ENCODE peak calls at places on chromosomes 5 and 9, in seven cellular contexts. S is T-helper 9 cell; T is germinal center; H is activated CD8-positive, alpha-beta memory T cell treated with anti-CD3 and anti-CD28 coated beads for 1 hour; Q is BE2C; D is SW480; R is ELR. A is an unnamed sample.
A peak's percentile ranks its signal among the peaks of the same experiment; 100 is the strongest.

GRCh38 chr5:998975-999501 is 9.6 kb upstream of the NKD2 start:
- DNase-seq in S (no peak), T (no peak), H (no peak), Q (no peak), D (no peak), R (no peak), A (no peak)

GRCh38 chr9:114151426-114151956 is 3.8 kb upstream of the COL27A1 start:
- DNase-seq in S (no peak), T (no peak), H (no peak), Q (no peak), D (no peak), R (no peak), A (peak; percentile 30)

GRCh38 chr9:105661011-105661410 is 1.2 kb upstream of the TAL2 start:
- DNase-seq in S (no peak), T (no peak), H (no peak), Q (no peak), D (no peak), R (no peak), A (peak; percentile 5)

GRCh38 chr5:24401767-24402166 is 243.0 kb downstream of the CDH10 start:
- DNase-seq in S (no peak), T (no peak), H (no peak), Q (no peak), D (no peak), R (no peak), A (no peak)

GRCh38 chr5:43729846-43730478 is 127.0 kb downstream of the NNT start:
- DNase-seq in S (no peak), T (peak; percentile 4), H (no peak), Q (no peak), D (peak; percentile 29), R (peak; percentile 36), A (peak; percentile 25)

GRCh38 chr5:109105631-109106267 is 304.0 kb downstream of the PJA2 start:
- DNase-seq in S (no peak), T (no peak), H (no peak), Q (peak; percentile 10), D (no peak), R (peak; percentile 87), A (no peak)

GRCh38 chr9:90724880-90725279 is 76.7 kb upstream of the SYK start:
- DNase-seq in S (no peak), T (no peak), H (no peak), Q (no peak), D (no peak), R (no peak), A (no peak)

GRCh38 chr5:141782991-141783598 is 95.1 kb downstream of the PCDH1 start:
- DNase-seq in S (no peak), T (no peak), H (no peak), Q (no peak), D (no peak), R (no peak), A (no peak)

GRCh38 chr9:91729558-91729842 is 220.5 kb downstream of the ROR2 start:
- DNase-seq in S (no peak), T (no peak), H (no peak), Q (no peak), D (no peak), R (no peak), A (no peak)

GRCh38 chr5:139975306-139975705 is 67.8 kb downstream of the NRG2 start:
- DNase-seq in S (no peak), T (no peak), H (no peak), Q (peak; percentile 81), D (no peak), R (no peak), A (no peak)

GRCh38 chr5:153770066-153770465 is 268.6 kb downstream of the FAM114A2 start:
- DNase-seq in S (no peak), T (no peak), H (no peak), Q (no peak), D (no peak), R (no peak), A (no peak)

GRCh38 chr9:94913550-94913949 is 187.1 kb downstream of the AOPEP start:
- DNase-seq in S (no peak), T (no peak), H (no peak), Q (no peak), D (no peak), R (no peak), A (no peak)

GRCh38 chr9:87276327-87276841 is 221.3 kb upstream of the DAPK1 start:
- DNase-seq in S (no peak), T (no peak), H (no peak), Q (no peak), D (no peak), R (peak; percentile 73), A (no peak)

GRCh38 chr5:97046270-97046982 is 96.0 kb downstream of the LIX1 start:
- DNase-seq in S (no peak), T (no peak), H (no peak), Q (no peak), D (peak; percentile 21), R (peak; percentile 41), A (no peak)

GRCh38 chr9:87305123-87305522 is 192.5 kb upstream of the DAPK1 start:
- DNase-seq in S (no peak), T (no peak), H (no peak), Q (no peak), D (no peak), R (no peak), A (no peak)

GRCh38 chr9:29806941-29807625 is 2233.8 kb upstream of the C9orf72 start:
- DNase-seq in S (no peak), T (no peak), H (no peak), Q (no peak), D (no peak), R (peak; percentile 35), A (no peak)

GRCh38 chr9:122158202-122158601 is 1.4 kb downstream of the NDUFA8 start:
- DNase-seq in S (peak; percentile 2), T (peak; percentile 53), H (no peak), Q (peak; percentile 65), D (peak; percentile 71), R (peak; percentile 72), A (peak; percentile 40)

GRCh38 chr9:18791074-18791473 is 241.9 kb downstream of the SAXO1 start:
- DNase-seq in S (no peak), T (no peak), H (no peak), Q (peak; percentile 65), D (peak; percentile 26), R (peak; percentile 47), A (no peak)

GRCh38 chr5:111927191-111927590 is 170.2 kb upstream of the NREP start:
- DNase-seq in S (no peak), T (no peak), H (no peak), Q (no peak), D (no peak), R (no peak), A (no peak)

GRCh38 chr9:95373069-95373681 is 55.7 kb upstream of the FANCC start:
- DNase-seq in S (no peak), T (no peak), H (no peak), Q (peak; percentile 51), D (peak; percentile 63), R (no peak), A (no peak)

GRCh38 chr5:119398713-119399492 is 43.1 kb downstream of the TNFAIP8 start:
- DNase-seq in S (no peak), T (no peak), H (no peak), Q (no peak), D (peak; percentile 17), R (peak; percentile 11), A (peak; percentile 84)

GRCh38 chr5:2738700-2739359 is 12.6 kb downstream of the IRX2 start:
- DNase-seq in S (no peak), T (no peak), H (no peak), Q (no peak), D (no peak), R (no peak), A (no peak)

GRCh38 chr5:32136342-32136741 is 37.8 kb downstream of the GOLPH3 start:
- DNase-seq in S (no peak), T (no peak), H (no peak), Q (no peak), D (no peak), R (no peak), A (no peak)

GRCh38 chr5:172926796-172927195 is 32.4 kb upstream of the RPL26L1 start:
- DNase-seq in S (no peak), T (no peak), H (no peak), Q (no peak), D (no peak), R (no peak), A (peak; percentile 65)

GRCh38 chr5:177175336-177175735 is 41.8 kb downstream of the NSD1 start:
- DNase-seq in S (no peak), T (no peak), H (no peak), Q (no peak), D (no peak), R (no peak), A (no peak)

GRCh38 chr9:89477811-89478583 is 19.9 kb downstream of the SEMA4D start:
- DNase-seq in S (no peak), T (no peak), H (no peak), Q (no peak), D (peak; percentile 77), R (peak; percentile 33), A (no peak)

GRCh38 chr5:80656425-80656824 is 1.6 kb upstream of the DHFR start:
- DNase-seq in S (no peak), T (no peak), H (no peak), Q (no peak), D (peak; percentile 17), R (peak; percentile 50), A (no peak)

GRCh38 chr9:81823672-81824554 is 104.3 kb upstream of the SPATA31D4 start:
- DNase-seq in S (no peak), T (no peak), H (no peak), Q (no peak), D (no peak), R (no peak), A (no peak)

GRCh38 chr5:114634517-114634916 is 272.6 kb downstream of the KCNN2 start:
- DNase-seq in S (no peak), T (no peak), H (no peak), Q (no peak), D (no peak), R (no peak), A (no peak)

GRCh38 chr5:81601912-81602311 is 149.0 kb downstream of the SSBP2 start:
- DNase-seq in S (no peak), T (no peak), H (no peak), Q (no peak), D (peak; percentile 4), R (peak; percentile 54), A (no peak)

GRCh38 chr9:137470785-137471184 is 11.7 kb upstream of the NSMF start:
- DNase-seq in S (no peak), T (no peak), H (no peak), Q (no peak), D (no peak), R (no peak), A (no peak)

GRCh38 chr5:179289756-179290385 is 55.4 kb downstream of the ADAMTS2 start:
- DNase-seq in S (no peak), T (no peak), H (no peak), Q (no peak), D (no peak), R (no peak), A (no peak)

A was measured in G401.